ENCODE peak calls at places on chromosomes 1 and 21, in nine cellular contexts. Q is T-helper 17 cell, H is left lobe of liver, A is activated T-helper 1 cell treated with Interleukin-2 at 50 U/mL for 16 hours, K is HS-27A, C is memory B cell, E is NCI-H1694, U is NCI-H1105 treated with DMSO at 0.1 percent for 48 hours, M is frontal cortex. V is an unnamed sample.

GRCh38 chr1:234214129-234214910 is 158.9 kb upstream of the COA6 start:
- DNase-seq in Q (no peak), H (no peak), A (no peak), K (no peak), C (no peak), E (no peak), U (peak), M (no peak), V (no peak)

GRCh38 chr1:22398656-22399420 is 52.8 kb upstream of the ZBTB40 start:
- DNase-seq in Q (no peak), H (no peak), A (no peak), K (no peak), C (no peak), E (no peak), U (no peak), M (no peak), V (peak)

GRCh38 chr1:36781098-36781497 is 253.2 kb downstream of the GRIK3 start:
- DNase-seq in Q (no peak), H (no peak), A (no peak), K (no peak), C (no peak), E (peak), U (no peak), M (peak), V (no peak)

GRCh38 chr1:80155371-80155770 is 1148.8 kb upstream of the ADGRL4 start:
- DNase-seq in Q (no peak), H (no peak), A (no peak), K (peak), C (no peak), E (no peak), U (no peak), M (no peak), V (no peak)

GRCh38 chr1:161771973-161772372 is 5.9 kb downstream of the ATF6 start:
- DNase-seq in Q (no peak), H (no peak), A (no peak), K (no peak), C (no peak), E (no peak), U (no peak), M (no peak), V (no peak)

GRCh38 chr1:167737169-167737568 is 15.4 kb downstream of the MPZL1 start:
- DNase-seq in Q (no peak), H (no peak), A (no peak), K (no peak), C (no peak), E (no peak), U (no peak), M (no peak), V (no peak)

GRCh38 chr1:179298952-179299351 is 5.4 kb downstream of the SOAT1 start:
- DNase-seq in Q (peak), H (no peak), A (peak), K (no peak), C (no peak), E (no peak), U (no peak), M (no peak), V (no peak)

GRCh38 chr1:65818966-65819365 is 26.3 kb downstream of the PDE4B start:
- DNase-seq in Q (no peak), H (no peak), A (no peak), K (no peak), C (no peak), E (no peak), U (no peak), M (no peak), V (no peak)

GRCh38 chr1:4634156-4634792 is 20.1 kb upstream of the AJAP1 start:
- DNase-seq in Q (no peak), H (no peak), A (no peak), K (no peak), C (no peak), E (no peak), U (no peak), M (no peak), V (no peak)

GRCh38 chr1:160797861-160798273 is 1.9 kb downstream of the LY9 start:
- DNase-seq in Q (peak), H (no peak), A (peak), K (no peak), C (no peak), E (no peak), U (no peak), M (no peak), V (no peak)

GRCh38 chr21:45322231-45322959 is 34.7 kb upstream of the POFUT2 start:
- DNase-seq in Q (no peak), H (no peak), A (no peak), K (no peak), C (no peak), E (no peak), U (no peak), M (no peak), V (no peak)